ENCODE peak calls at places on chromosomes 16 and 17, in eight cellular contexts. H is heart left ventricle; I is caudate nucleus; A is RWPE2; Y is WERI-Rb-1; Q is ovary; J is substantia nigra; R is CD8-positive, alpha-beta T cell. T is an unnamed sample.

GRCh38 chr16:56356276-56357241 is 68.8 kb downstream of the AMFR start:
- DNase-seq in R (peak), H (peak), J (peak), I (peak), Q (peak), A (peak), Y (peak), T (peak)

GRCh38 chr16:23505180-23505665 is 5.1 kb downstream of the GGA2 start:
- DNase-seq in Q (no peak), A (no peak), I (no peak), R (no peak), H (no peak), Y (no peak), J (no peak), T (no peak)

GRCh38 chr17:76943781-76944213 is 75.6 kb downstream of the MGAT5B start:
- DNase-seq in J (no peak), Y (peak), A (no peak), H (no peak), I (no peak), R (no peak), Q (no peak), T (no peak)

GRCh38 chr16:3879258-3879886 is 1.1 kb downstream of the CREBBP start:
- DNase-seq in Y (peak), H (peak), Q (no peak), A (peak), R (no peak), J (no peak), I (no peak), T (peak)

GRCh38 chr17:64243340-64243739 is 19.7 kb downstream of the TEX2 start:
- DNase-seq in H (no peak), A (no peak), Y (no peak), R (no peak), Q (no peak), J (no peak), I (no peak), T (no peak)

GRCh38 chr17:80485846-80486245 is 9.4 kb upstream of the NPTX1 start:
- DNase-seq in Y (peak), H (no peak), Q (no peak), A (no peak), R (no peak), I (no peak), J (no peak), T (no peak)

GRCh38 chr16:17483266-17483864 is 12.6 kb upstream of the XYLT1 start:
- DNase-seq in Q (no peak), A (no peak), R (no peak), H (no peak), Y (no peak), I (no peak), J (no peak), T (no peak)

GRCh38 chr16:81486555-81487061 is 42.0 kb downstream of the CMIP start:
- DNase-seq in A (no peak), Q (peak), R (no peak), H (peak), Y (no peak), J (no peak), I (no peak), T (no peak)

GRCh38 chr17:9729034-9729650 is 62.2 kb downstream of the DHRS7C start:
- DNase-seq in J (no peak), Y (no peak), I (no peak), R (no peak), H (no peak), A (no peak), Q (no peak), T (no peak)

GRCh38 chr17:29722411-29723198 is 99.9 kb upstream of the CORO6 start:
- DNase-seq in J (no peak), I (no peak), R (peak), Y (no peak), H (peak), A (no peak), Q (no peak), T (no peak)

DNA sequence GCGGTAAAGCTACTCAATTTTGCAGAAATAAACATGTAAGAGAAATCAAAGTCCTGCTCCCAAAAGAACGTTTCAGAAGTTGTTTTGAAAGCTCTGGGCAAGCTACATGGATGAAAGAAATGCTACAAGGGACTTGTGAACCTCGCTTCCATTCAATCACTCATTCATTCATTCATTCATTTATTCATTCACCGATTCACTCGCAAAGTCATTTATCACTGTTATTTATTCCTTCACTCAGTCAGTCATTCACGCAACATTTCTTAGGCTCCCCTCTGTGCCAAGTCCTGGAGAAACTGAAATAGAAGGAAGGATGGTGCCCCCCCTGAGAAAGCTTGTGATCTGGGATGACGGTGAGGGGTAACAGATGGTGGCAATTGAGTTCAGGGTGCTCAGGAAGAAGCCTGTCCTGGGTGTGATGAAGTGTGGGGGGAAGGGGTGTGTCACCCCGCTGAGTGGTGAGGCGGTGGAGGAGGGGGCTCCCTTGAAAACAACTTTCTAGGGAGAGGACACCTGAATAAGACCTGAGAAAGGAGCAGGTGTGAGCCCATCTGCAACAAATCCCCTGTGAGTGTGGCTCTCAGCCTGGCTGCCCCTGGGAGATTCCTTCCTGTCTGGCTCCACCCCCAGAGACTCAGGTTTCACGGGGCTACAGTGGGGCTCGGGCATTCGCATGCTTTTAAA is 36.3 kb upstream of the PRSS54 start:
- DNase-seq in H (no peak), J (no peak), R (no peak), A (no peak), I (no peak), Y (peak), Q (no peak), T (peak)
- H3K27ac ChIP-seq in H (no peak), J (no peak), R (no peak), A (no peak), I (no peak), Y (peak), Q (no peak), T (no peak)

DNA sequence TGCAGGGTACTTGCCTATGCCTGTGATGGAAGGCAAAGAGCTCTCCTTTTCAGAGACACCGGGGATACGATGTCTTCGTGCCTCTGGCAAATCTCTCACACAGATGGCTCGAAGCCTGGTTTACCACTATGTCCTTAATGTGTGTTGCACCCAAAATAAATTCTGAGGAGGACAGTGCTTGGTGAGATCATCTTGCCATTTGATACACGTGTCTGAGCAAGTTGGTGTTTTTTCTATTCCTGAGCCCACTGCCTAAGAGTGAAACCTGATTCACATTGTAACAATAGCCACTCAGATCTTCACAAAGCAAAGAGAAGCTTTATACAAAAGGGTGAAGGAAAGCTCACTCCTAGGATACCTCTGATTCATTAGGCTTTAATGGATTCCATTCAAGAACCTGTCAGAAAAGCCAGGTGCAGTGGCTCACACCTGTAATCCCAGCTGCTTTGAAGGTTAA is 33.1 kb upstream of the AKAP1 start:
- DNase-seq in I (no peak), Y (no peak), A (no peak), H (no peak), R (no peak), Q (no peak), J (no peak), T (no peak)
- H3K27ac ChIP-seq in I (no peak), Y (no peak), A (no peak), H (no peak), R (no peak), Q (no peak), J (no peak), T (no peak)

GRCh38 chr16:11748023-11748403 is 5.4 kb upstream of the TXNDC11 start:
- DNase-seq in Q (no peak), I (no peak), A (no peak), Y (no peak), H (no peak), J (no peak), R (no peak), T (no peak)

GRCh38 chr16:11748404-11749254 is 6.0 kb upstream of the TXNDC11 start:
- DNase-seq in H (no peak), Q (no peak), R (no peak), Y (peak), I (no peak), J (no peak), A (no peak), T (no peak)

GRCh38 chr16:11755022-11755760 is 12.5 kb upstream of the TXNDC11 start:
- DNase-seq in R (no peak), Y (no peak), A (no peak), Q (no peak), J (no peak), H (no peak), I (no peak), T (no peak)

GRCh38 chr16:11750056-11750455 is 7.4 kb upstream of the TXNDC11 start:
- DNase-seq in Y (no peak), I (no peak), J (no peak), A (no peak), Q (no peak), R (no peak), H (no peak), T (no peak)

GRCh38 chr16:11752856-11753255 is 10.2 kb upstream of the TXNDC11 start:
- DNase-seq in I (no peak), H (no peak), Y (no peak), A (no peak), R (no peak), J (no peak), Q (no peak), T (no peak)
- H3K27ac ChIP-seq in I (no peak), H (no peak), Y (no peak), A (no peak), R (no peak), J (no peak), Q (no peak), T (no peak)

GRCh38 chr17:7208027-7208571 is 11.5 kb downstream of the DLG4 start:
- DNase-seq in H (no peak), Q (peak), J (no peak), A (no peak), R (peak), I (no peak), Y (peak), T (peak)
- H3K27ac ChIP-seq in H (no peak), Q (no peak), J (no peak), A (no peak), R (no peak), I (no peak), Y (peak), T (no peak)

GRCh38 chr17:40303706-40304450 is 5.1 kb upstream of the RARA start:
- DNase-seq in R (no peak), I (no peak), A (no peak), J (no peak), Q (no peak), H (peak), Y (no peak), T (no peak)

GRCh38 chr17:40298726-40299125 is 10.3 kb upstream of the RARA start:
- DNase-seq in A (no peak), Y (no peak), I (no peak), Q (no peak), R (no peak), J (no peak), H (no peak), T (no peak)

GRCh38 chr17:40303009-40303657 is 5.8 kb upstream of the RARA start:
- DNase-seq in J (no peak), Y (peak), A (no peak), Q (no peak), I (no peak), R (peak), H (no peak), T (no peak)

GRCh38 chr17:40304464-40304863 is 4.5 kb upstream of the RARA start:
- DNase-seq in I (no peak), A (no peak), H (no peak), R (no peak), Y (peak), J (no peak), Q (no peak), T (no peak)

GRCh38 chr17:40301315-40301714 is 7.7 kb upstream of the RARA start:
- DNase-seq in Q (no peak), A (no peak), I (no peak), H (no peak), J (no peak), Y (peak), R (no peak), T (no peak)
- H3K27ac ChIP-seq in Q (no peak), A (no peak), I (no peak), H (no peak), J (no peak), Y (no peak), R (no peak), T (no peak)

GRCh38 chr17:56486732-56487131 is 106.8 kb upstream of the NOG start:
- DNase-seq in Y (no peak), A (no peak), J (no peak), H (no peak), R (no peak), Q (no peak), I (no peak), T (no peak)

GRCh38 chr17:56489980-56490379 is 103.5 kb upstream of the NOG start:
- DNase-seq in I (no peak), R (no peak), Y (no peak), J (no peak), Q (no peak), H (no peak), A (no peak), T (no peak)

DNA sequence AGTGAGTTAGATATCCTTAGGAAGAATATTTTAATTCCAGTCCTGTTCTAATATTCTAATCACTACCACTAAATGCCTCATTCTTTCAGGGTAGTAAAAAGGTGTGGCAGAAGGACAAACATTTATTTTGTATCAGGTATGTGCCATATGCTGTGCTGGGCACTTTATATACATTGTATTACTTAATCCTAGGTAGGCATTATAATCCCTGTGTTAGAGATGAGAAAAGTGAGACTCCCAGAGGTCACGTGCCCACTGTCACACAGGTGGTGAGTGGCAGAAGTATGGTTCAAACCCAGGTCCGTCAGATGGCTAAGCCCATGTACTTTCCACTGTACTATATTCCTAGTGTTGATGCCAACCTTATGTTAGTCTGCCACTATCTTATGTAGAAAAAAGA is 104.7 kb upstream of the NOG start:
- DNase-seq in Y (no peak), A (no peak), R (no peak), J (no peak), I (no peak), Q (no peak), H (no peak), T (no peak)
- H3K27ac ChIP-seq in Y (no peak), A (no peak), R (no peak), J (no peak), I (no peak), Q (no peak), H (no peak), T (no peak)

T was measured in H9.